ENCODE peak calls at places on chromosomes 5 and 9, in five cellular contexts. One of them, this sample, is unnamed.

GRCh38 chr5:39226100-39226451 is 6.7 kb upstream of the FYB1 start:
- DNase-seq in A549: no peak
- DNase-seq in OCI-LY7: no peak
- DNase-seq in IMR-90: no peak
- DNase-seq in cardiac muscle cell: no peak
- DNase-seq in this sample: no peak

GRCh38 chr5:10935536-10935935 is 174.5 kb upstream of the DAP start:
- DNase-seq in cardiac muscle cell: no peak
- DNase-seq in IMR-90: no peak
- DNase-seq in A549: no peak
- DNase-seq in OCI-LY7: no peak
- DNase-seq in this sample: no peak

GRCh38 chr5:93874491-93874890 is 133.1 kb upstream of the POU5F2 start:
- DNase-seq in OCI-LY7: no peak
- DNase-seq in A549: no peak
- DNase-seq in cardiac muscle cell: peak; percentile 8
- DNase-seq in IMR-90: peak; percentile 10
- DNase-seq in this sample: peak; percentile 16

GRCh38 chr9:33186457-33187168 is 19.5 kb upstream of the B4GALT1 start:
- DNase-seq in OCI-LY7: no peak
- DNase-seq in cardiac muscle cell: peak; percentile 72
- DNase-seq in IMR-90: peak; percentile 67
- DNase-seq in A549: peak; percentile 25
- DNase-seq in this sample: peak; percentile 81

GRCh38 chr5:32074401-32074800 is 99.7 kb downstream of the GOLPH3 start:
- DNase-seq in cardiac muscle cell: no peak
- DNase-seq in OCI-LY7: no peak
- DNase-seq in IMR-90: no peak
- DNase-seq in A549: no peak
- DNase-seq in this sample: no peak

GRCh38 chr5:29896651-29897050 is 1296.8 kb upstream of the CDH6 start:
- DNase-seq in A549: no peak
- DNase-seq in cardiac muscle cell: no peak
- DNase-seq in IMR-90: no peak
- DNase-seq in OCI-LY7: no peak
- DNase-seq in this sample: no peak

GRCh38 chr9:37486616-37487544 is 1.1 kb downstream of the POLR1E start:
- DNase-seq in A549: no peak
- DNase-seq in OCI-LY7: no peak
- DNase-seq in cardiac muscle cell: peak; percentile 95
- DNase-seq in IMR-90: peak; percentile 98
- DNase-seq in this sample: peak; percentile 95

GRCh38 chr5:675876-676698 is 17.1 kb downstream of the TPPP start:
- DNase-seq in A549: no peak
- DNase-seq in OCI-LY7: no peak
- DNase-seq in IMR-90: no peak
- DNase-seq in cardiac muscle cell: no peak
- DNase-seq in this sample: no peak

GRCh38 chr5:23631283-23632045 is 124.1 kb downstream of the PRDM9 start:
- DNase-seq in cardiac muscle cell: peak; percentile 93
- DNase-seq in A549: peak; percentile 70
- DNase-seq in IMR-90: peak; percentile 1
- DNase-seq in OCI-LY7: no peak
- DNase-seq in this sample: peak; percentile 95

GRCh38 chr5:96247097-96247675 is 185.9 kb downstream of the PCSK1 start:
- DNase-seq in cardiac muscle cell: peak; percentile 50
- DNase-seq in OCI-LY7: no peak
- DNase-seq in A549: no peak
- DNase-seq in IMR-90: peak; percentile 78
- DNase-seq in this sample: peak; percentile 28

GRCh38 chr5:72788851-72789505 is 27.5 kb upstream of the TNPO1 start:
- DNase-seq in cardiac muscle cell: no peak
- DNase-seq in A549: peak; percentile 77
- DNase-seq in IMR-90: peak; percentile 8
- DNase-seq in OCI-LY7: no peak
- DNase-seq in this sample: peak; percentile 18

GRCh38 chr9:123034881-123035465 is 1.5 kb downstream of the GPR21 start:
- DNase-seq in OCI-LY7: no peak
- DNase-seq in cardiac muscle cell: no peak
- DNase-seq in IMR-90: no peak
- DNase-seq in A549: no peak
- DNase-seq in this sample: no peak

GRCh38 chr9:38309324-38310195 is 82.9 kb upstream of the ALDH1B1 start:
- DNase-seq in A549: no peak
- DNase-seq in cardiac muscle cell: peak; percentile 22
- DNase-seq in IMR-90: peak; percentile 17
- DNase-seq in OCI-LY7: no peak
- DNase-seq in this sample: no peak

GRCh38 chr5:163245584-163245983 is 191.8 kb upstream of the CCNG1 start:
- DNase-seq in OCI-LY7: no peak
- DNase-seq in IMR-90: no peak
- DNase-seq in cardiac muscle cell: no peak
- DNase-seq in A549: no peak
- DNase-seq in this sample: no peak

GRCh38 chr5:60677831-60678664 is 21.9 kb downstream of the DEPDC1B start:
- DNase-seq in IMR-90: peak; percentile 58
- DNase-seq in cardiac muscle cell: peak; percentile 74
- DNase-seq in A549: peak; percentile 56
- DNase-seq in OCI-LY7: peak; percentile 33
- DNase-seq in this sample: peak; percentile 80

GRCh38 chr9:87793292-87793691 is 67.4 kb downstream of the CTSL start:
- DNase-seq in IMR-90: peak; percentile 87
- DNase-seq in cardiac muscle cell: peak; percentile 93
- DNase-seq in A549: peak; percentile 93
- DNase-seq in OCI-LY7: no peak
- DNase-seq in this sample: peak; percentile 89

GRCh38 chr5:144712090-144712489 is 541.4 kb downstream of the KCTD16 start:
- DNase-seq in A549: no peak
- DNase-seq in OCI-LY7: peak; percentile 50
- DNase-seq in cardiac muscle cell: no peak
- DNase-seq in IMR-90: no peak
- DNase-seq in this sample: no peak

GRCh38 chr5:61599370-61600140 is 267.5 kb downstream of the ZSWIM6 start:
- DNase-seq in OCI-LY7: no peak
- DNase-seq in IMR-90: peak; percentile 20
- DNase-seq in cardiac muscle cell: peak; percentile 23
- DNase-seq in A549: peak; percentile 98
- DNase-seq in this sample: peak; percentile 17

GRCh38 chr5:35974570-35974969 is 16.6 kb downstream of the UGT3A1 start:
- DNase-seq in IMR-90: no peak
- DNase-seq in cardiac muscle cell: no peak
- DNase-seq in OCI-LY7: no peak
- DNase-seq in A549: no peak
- DNase-seq in this sample: no peak

GRCh38 chr9:125767349-125767748 is 20.2 kb downstream of the PBX3 start:
- DNase-seq in IMR-90: no peak
- DNase-seq in A549: no peak
- DNase-seq in cardiac muscle cell: no peak
- DNase-seq in OCI-LY7: no peak
- DNase-seq in this sample: no peak

GRCh38 chr9:76297721-76298239 is 96.4 kb downstream of the RFK start:
- DNase-seq in cardiac muscle cell: peak; percentile 63
- DNase-seq in IMR-90: peak; percentile 33
- DNase-seq in OCI-LY7: no peak
- DNase-seq in A549: no peak
- DNase-seq in this sample: peak; percentile 48

GRCh38 chr9:130936285-130937117 is 2.5 kb downstream of the FIBCD1 start:
- DNase-seq in OCI-LY7: no peak
- DNase-seq in IMR-90: peak; percentile 75
- DNase-seq in A549: peak; percentile 83
- DNase-seq in cardiac muscle cell: peak; percentile 87
- DNase-seq in this sample: peak; percentile 60

GRCh38 chr9:21964925-21965385 is 29.2 kb downstream of the CDKN2A start:
- DNase-seq in IMR-90: no peak
- DNase-seq in cardiac muscle cell: peak; percentile 80
- DNase-seq in OCI-LY7: no peak
- DNase-seq in A549: no peak
- DNase-seq in this sample: peak; percentile 83

GRCh38 chr5:114355086-114355830 is 6.6 kb upstream of the KCNN2 start:
- DNase-seq in OCI-LY7: no peak
- DNase-seq in A549: no peak
- DNase-seq in IMR-90: no peak
- DNase-seq in cardiac muscle cell: no peak
- DNase-seq in this sample: no peak

GRCh38 chr5:4699592-4699991 is 440.5 kb upstream of the ADAMTS16 start:
- DNase-seq in IMR-90: no peak
- DNase-seq in cardiac muscle cell: no peak
- DNase-seq in OCI-LY7: no peak
- DNase-seq in A549: no peak
- DNase-seq in this sample: no peak

GRCh38 chr5:4700886-4701285 is 439.2 kb upstream of the ADAMTS16 start:
- DNase-seq in A549: no peak
- DNase-seq in OCI-LY7: no peak
- DNase-seq in IMR-90: no peak
- DNase-seq in cardiac muscle cell: no peak
- DNase-seq in this sample: no peak

GRCh38 chr5:4698596-4698995 is 441.5 kb upstream of the ADAMTS16 start:
- DNase-seq in IMR-90: no peak
- DNase-seq in A549: no peak
- DNase-seq in OCI-LY7: no peak
- DNase-seq in cardiac muscle cell: no peak
- DNase-seq in this sample: no peak

GRCh38 chr5:4700082-4700481 is 440.0 kb upstream of the ADAMTS16 start:
- DNase-seq in IMR-90: no peak
- DNase-seq in OCI-LY7: peak; percentile 25
- DNase-seq in A549: peak; percentile 31
- DNase-seq in cardiac muscle cell: peak; percentile 4
- DNase-seq in this sample: peak; percentile 21
- TF ChIP-seq CTCF in IMR-90: no peak
- TF ChIP-seq CTCF in OCI-LY7: peak; percentile 70
- TF ChIP-seq CTCF in A549: peak; percentile 13
- TF ChIP-seq CTCF in cardiac muscle cell: peak; percentile 5
- TF ChIP-seq CTCF in this sample: peak; percentile 14

DNA sequence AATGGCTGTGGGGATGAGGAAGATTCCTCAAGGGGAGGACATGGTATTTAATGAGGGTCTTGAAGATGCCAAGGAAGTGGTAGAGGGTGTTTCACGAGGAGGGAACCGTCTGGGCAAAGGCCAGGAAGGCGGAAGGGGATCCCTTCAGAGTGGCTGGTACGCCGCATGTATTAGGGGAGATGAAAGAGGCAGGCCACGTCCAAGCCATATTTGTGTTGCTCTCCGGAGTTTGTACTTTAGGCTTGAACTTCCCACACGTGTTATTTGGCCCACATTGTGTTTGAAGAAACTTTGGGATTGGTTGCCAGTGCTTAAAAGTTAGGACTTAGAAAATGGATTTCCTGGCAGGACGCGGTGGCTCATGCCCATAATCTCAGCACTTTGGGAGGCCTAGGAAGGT is 1.2 kb downstream of the FXN start:
- DNase-seq in A549: no peak
- DNase-seq in cardiac muscle cell: no peak
- DNase-seq in IMR-90: no peak
- DNase-seq in OCI-LY7: peak; percentile 19
- DNase-seq in this sample: no peak
- H3K4me3 ChIP-seq in A549: peak overlapping the region; percentile 70
- H3K4me3 ChIP-seq in cardiac muscle cell: peak overlapping the region; percentile 53
- H3K4me3 ChIP-seq in IMR-90: peak overlapping the region; percentile 87
- H3K4me3 ChIP-seq in OCI-LY7: peak overlapping the region; percentile 83
- H3K4me3 ChIP-seq in this sample: peak overlapping the region; percentile 92

GRCh38 chr5:134511796-134512660 is 13.4 kb upstream of the JADE2 start:
- DNase-seq in IMR-90: peak; percentile 63
- DNase-seq in OCI-LY7: no peak
- DNase-seq in A549: peak; percentile 82
- DNase-seq in cardiac muscle cell: peak; percentile 88
- DNase-seq in this sample: peak; percentile 73
- TF ChIP-seq CTCF in IMR-90: no peak
- TF ChIP-seq CTCF in OCI-LY7: no peak
- TF ChIP-seq CTCF in A549: peak; percentile 45
- TF ChIP-seq CTCF in cardiac muscle cell: peak; percentile 22
- TF ChIP-seq CTCF in this sample: peak; percentile 14

GRCh38 chr9:8858250-8859161 is 1058.9 kb upstream of the DMAC1 start:
- DNase-seq in cardiac muscle cell: peak; percentile 18
- DNase-seq in IMR-90: no peak
- DNase-seq in A549: no peak
- DNase-seq in OCI-LY7: no peak
- DNase-seq in this sample: no peak
- H3K4me3 ChIP-seq in cardiac muscle cell: peak overlapping the region; percentile 86
- H3K4me3 ChIP-seq in IMR-90: peak overlapping the region; percentile 38
- H3K4me3 ChIP-seq in A549: peak overlapping the region; percentile 50
- H3K4me3 ChIP-seq in OCI-LY7: no peak overlapping the region
- H3K4me3 ChIP-seq in this sample: peak overlapping the region; percentile 57

GRCh38 chr9:214488-215448 is at the start of gene DOCK8:
- DNase-seq in IMR-90: no peak
- DNase-seq in OCI-LY7: peak; percentile 84
- DNase-seq in cardiac muscle cell: peak; percentile 62
- DNase-seq in A549: peak; percentile 75
- DNase-seq in this sample: peak; percentile 38
- TF ChIP-seq CTCF in IMR-90: no peak
- TF ChIP-seq CTCF in OCI-LY7: peak; percentile 67
- TF ChIP-seq CTCF in cardiac muscle cell: peak; percentile 48
- TF ChIP-seq CTCF in A549: peak; percentile 50
- TF ChIP-seq CTCF in this sample: no peak

GRCh38 chr9:97848582-97849237 is 4.3 kb upstream of the FOXE1 start:
- DNase-seq in A549: no peak
- DNase-seq in IMR-90: peak; percentile 3
- DNase-seq in cardiac muscle cell: no peak
- DNase-seq in OCI-LY7: no peak
- DNase-seq in this sample: no peak
- H3K4me3 ChIP-seq in A549: no peak overlapping the region
- H3K4me3 ChIP-seq in IMR-90: peak overlapping the region; percentile 13
- H3K4me3 ChIP-seq in cardiac muscle cell: no peak overlapping the region
- H3K4me3 ChIP-seq in OCI-LY7: no peak overlapping the region
- H3K4me3 ChIP-seq in this sample: no peak overlapping the region

DNA sequence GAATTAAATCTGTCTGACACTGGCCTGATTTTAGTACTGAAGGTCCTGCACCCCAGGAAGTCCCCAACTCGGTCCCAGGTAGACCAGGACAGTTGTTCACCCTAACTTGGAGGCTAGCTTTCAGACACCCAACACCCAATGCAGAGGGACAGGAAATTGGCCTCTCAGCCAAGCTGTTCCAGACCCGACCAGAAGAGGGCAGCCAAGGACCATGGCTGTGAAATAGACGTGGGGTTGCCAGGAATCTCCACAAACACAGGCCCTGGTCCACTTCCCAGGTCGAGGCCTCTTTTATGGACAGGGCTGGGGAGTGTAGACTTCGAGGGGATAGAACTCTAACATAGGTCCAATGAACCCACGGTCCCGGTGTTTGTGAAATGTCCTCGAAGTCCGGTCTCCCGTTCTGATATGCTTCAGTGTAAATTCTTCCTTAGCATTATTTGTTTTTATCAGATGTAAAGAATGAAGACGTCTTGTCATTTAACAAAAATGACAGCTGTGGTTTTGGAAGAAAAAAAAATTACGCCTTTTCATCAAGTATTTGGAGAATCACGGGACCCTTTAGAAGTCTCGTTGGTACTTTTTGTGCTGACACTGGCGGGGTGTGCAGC is 260.3 kb upstream of the ADAMTS16 start:
- DNase-seq in IMR-90: peak; percentile 47
- DNase-seq in A549: peak; percentile 72
- DNase-seq in cardiac muscle cell: peak; percentile 72
- DNase-seq in OCI-LY7: peak; percentile 32
- DNase-seq in this sample: peak; percentile 73
- TF ChIP-seq CTCF in IMR-90: peak; percentile 77
- TF ChIP-seq CTCF in A549: peak; percentile 87
- TF ChIP-seq CTCF in cardiac muscle cell: peak; percentile 77
- TF ChIP-seq CTCF in OCI-LY7: peak; percentile 74
- TF ChIP-seq CTCF in this sample: peak; percentile 93